ENCODE peak calls at places on chromosomes 7 and 10, in six cellular contexts. S, T, G, N, J and B are unnamed samples.

GRCh38 chr7:46139079-46139478 is 218.0 kb upstream of the IGFBP3 start:
- DNase-seq in S (no peak), T (no peak), G (no peak), N (peak), J (no peak), B (no peak)

GRCh38 chr10:59376817-59377340 is 14.5 kb upstream of the FAM13C start:
- DNase-seq in S (no peak), T (no peak), G (no peak), N (no peak), J (no peak), B (no peak)

GRCh38 chr10:78578929-78579328 is 489.8 kb upstream of the ZMIZ1 start:
- DNase-seq in S (peak), T (no peak), G (no peak), N (no peak), J (no peak), B (no peak)

GRCh38 chr10:80442879-80443278 is 11.2 kb upstream of the TSPAN14 start:
- DNase-seq in S (no peak), T (no peak), G (no peak), N (no peak), J (no peak), B (no peak)

GRCh38 chr7:157389951-157390730 is 53.3 kb downstream of the DNAJB6 start:
- DNase-seq in S (peak), T (no peak), G (no peak), N (no peak), J (no peak), B (no peak)

GRCh38 chr7:101645951-101646350 is 16.9 kb upstream of the MYL10 start:
- DNase-seq in S (no peak), T (no peak), G (no peak), N (no peak), J (no peak), B (no peak)

GRCh38 chr10:91558473-91558872 is 74.4 kb downstream of the PPP1R3C start:
- DNase-seq in S (no peak), T (no peak), G (no peak), N (no peak), J (no peak), B (no peak)

GRCh38 chr7:37201003-37201875 is 247.4 kb downstream of the ELMO1 start:
- DNase-seq in S (peak), T (peak), G (peak), N (peak), J (peak), B (no peak)

GRCh38 chr7:152869677-152870051 is 110.1 kb downstream of the ACTR3B start:
- DNase-seq in S (no peak), T (no peak), G (no peak), N (no peak), J (no peak), B (no peak)

GRCh38 chr10:124624006-124624405 is 120.2 kb downstream of the FAM53B start:
- DNase-seq in S (no peak), T (no peak), G (no peak), N (no peak), J (no peak), B (no peak)

GRCh38 chr7:157689269-157690057 is 352.7 kb downstream of the DNAJB6 start:
- DNase-seq in S (no peak), T (no peak), G (no peak), N (no peak), J (no peak), B (no peak)

GRCh38 chr7:2609001-2609411 is 22.8 kb upstream of the TTYH3 start:
- DNase-seq in S (peak), T (no peak), G (no peak), N (no peak), J (peak), B (no peak)

GRCh38 chr10:80459047-80459865 is 5.1 kb downstream of the TSPAN14 start:
- DNase-seq in S (peak), T (peak), G (no peak), N (no peak), J (no peak), B (no peak)

GRCh38 chr7:131961281-131961680 is 404.9 kb upstream of the PODXL start:
- DNase-seq in S (no peak), T (no peak), G (no peak), N (no peak), J (no peak), B (no peak)

GRCh38 chr7:7272294-7272693 is 90.0 kb downstream of the C1GALT1 start:
- DNase-seq in S (no peak), T (no peak), G (no peak), N (no peak), J (no peak), B (no peak)

GRCh38 chr7:105304040-105304895 is 84.5 kb downstream of the SRPK2 start:
- DNase-seq in S (no peak), T (no peak), G (no peak), N (peak), J (peak), B (no peak)

GRCh38 chr7:138161600-138162081 is 85.4 kb downstream of the AKR1D1 start:
- DNase-seq in S (peak), T (peak), G (peak), N (peak), J (peak), B (peak)

GRCh38 chr7:104758504-104758903 is 255.5 kb upstream of the KMT2E start:
- DNase-seq in S (no peak), T (no peak), G (no peak), N (no peak), J (peak), B (no peak)

GRCh38 chr10:58351616-58352578 is 17.1 kb downstream of the UBE2D1 start:
- DNase-seq in S (no peak), T (no peak), G (no peak), N (no peak), J (peak), B (no peak)

GRCh38 chr7:98617051-98617959 is at the start of gene NPTX2:
- DNase-seq in S (no peak), T (no peak), G (peak), N (no peak), J (peak), B (no peak)